ENCODE peak calls at places on chromosomes 7 and 10, in six cellular contexts. P is midbrain; H is astrocyte; Z is stimulated activated naive B cell treated with anti-CD40 and anti-IgM and Interleukin-4, amounts not matched to agents 10 μg/mL and 1 μg/mL and 100 μg/mL, for 72 hours; X is nephron progenitor cell; G is NCI-H1105. B is an unnamed sample.

GRCh38 chr10:72794260-72794659 is 99.3 kb upstream of the OIT3 start:
- DNase-seq in P (no peak), H (no peak), Z (no peak), X (no peak), G (no peak), B (no peak)

GRCh38 chr7:130491841-130492518 is at the start of gene MEST:
- DNase-seq in X (peak; percentile 58), P (no peak), Z (no peak), G (peak; percentile 58), H (peak; percentile 40), B (peak; percentile 27)

GRCh38 chr10:112332509-112333228 is 41.2 kb upstream of the ACSL5 start:
- DNase-seq in G (peak; percentile 16), Z (no peak), P (no peak), X (no peak), H (no peak), B (no peak)

GRCh38 chr7:64885520-64886240 is 17.4 kb upstream of the ZNF273 start:
- DNase-seq in H (no peak), G (no peak), P (no peak), Z (no peak), X (no peak), B (no peak)

GRCh38 chr10:91597397-91597881 is 35.4 kb downstream of the PPP1R3C start:
- DNase-seq in Z (no peak), P (peak; percentile 18), X (no peak), G (peak; percentile 61), H (no peak), B (no peak)

GRCh38 chr7:111400088-111400487 is 162.2 kb downstream of the IMMP2L start:
- DNase-seq in P (no peak), Z (no peak), H (no peak), G (no peak), X (no peak), B (no peak)

GRCh38 chr7:128941946-128942526 is 4.3 kb downstream of the IRF5 start:
- DNase-seq in G (no peak), Z (no peak), P (no peak), X (no peak), H (no peak), B (no peak)

GRCh38 chr7:3338161-3338560 is 37.1 kb downstream of the SDK1 start:
- DNase-seq in Z (no peak), P (no peak), X (no peak), G (peak; percentile 8), H (no peak), B (no peak)

GRCh38 chr10:22657566-22658190 is 56.7 kb downstream of the PIP4K2A start:
- DNase-seq in Z (no peak), G (no peak), P (no peak), X (no peak), H (peak; percentile 36), B (no peak)

GRCh38 chr10:21364196-21365114 is 161.0 kb downstream of the SKIDA1 start:
- DNase-seq in X (peak; percentile 25), Z (no peak), G (no peak), H (peak; percentile 77), P (no peak), B (no peak)

GRCh38 chr7:132933076-132933466 is 148.8 kb downstream of the CHCHD3 start:
- DNase-seq in P (no peak), X (no peak), H (peak; percentile 82), G (no peak), Z (no peak), B (no peak)

GRCh38 chr7:104444019-104444418 is 115.6 kb downstream of the LHFPL3 start:
- DNase-seq in P (no peak), X (no peak), G (no peak), Z (no peak), H (no peak), B (no peak)

GRCh38 chr10:3478153-3478552 is 305.6 kb upstream of the PITRM1 start:
- DNase-seq in X (no peak), G (no peak), Z (no peak), H (no peak), P (no peak), B (no peak)

GRCh38 chr10:13708256-13708990 is 121.7 kb downstream of the PRPF18 start:
- DNase-seq in G (no peak), X (no peak), P (peak; percentile 7), Z (no peak), H (peak; percentile 52), B (no peak)

GRCh38 chr10:96317067-96317833 is 13.0 kb downstream of the DNTT start:
- DNase-seq in Z (no peak), H (no peak), P (no peak), X (no peak), G (no peak), B (no peak)

GRCh38 chr7:92833766-92834605 is 2.4 kb downstream of the CDK6 start:
- DNase-seq in H (peak; percentile 59), Z (peak; percentile 69), P (peak; percentile 66), X (peak; percentile 84), G (no peak), B (peak; percentile 90)

GRCh38 chr7:155533827-155534690 is 12.3 kb downstream of the CNPY1 start:
- DNase-seq in H (no peak), P (no peak), Z (no peak), G (no peak), X (peak; percentile 75), B (peak; percentile 52)

GRCh38 chr7:33716581-33717477 is 188.5 kb upstream of the BMPER start:
- DNase-seq in X (no peak), H (peak; percentile 55), G (peak; percentile 21), Z (no peak), P (peak; percentile 28), B (peak; percentile 31)

GRCh38 chr7:106610996-106611886 is 49.7 kb downstream of the CCDC71L start:
- DNase-seq in X (no peak), Z (no peak), G (peak; percentile 13), H (peak; percentile 57), P (no peak), B (no peak)

GRCh38 chr7:22173884-22174573 is 182.9 kb downstream of the RAPGEF5 start:
- DNase-seq in H (no peak), X (no peak), G (no peak), Z (peak; percentile 4), P (no peak), B (no peak)

GRCh38 chr7:39504963-39505362 is 61.2 kb upstream of the YAE1 start:
- DNase-seq in P (no peak), H (peak; percentile 54), Z (no peak), X (no peak), G (no peak), B (peak; percentile 86)

GRCh38 chr7:140506788-140507464 is 27.6 kb upstream of the MKRN1 start:
- DNase-seq in X (peak; percentile 27), G (peak; percentile 94), P (no peak), Z (no peak), H (peak; percentile 42), B (peak; percentile 45)

GRCh38 chr7:149293946-149294640 is 32.1 kb downstream of the ZNF783 start:
- DNase-seq in Z (no peak), X (no peak), P (no peak), H (no peak), G (no peak), B (no peak)

GRCh38 chr7:18212788-18213187 is 185.1 kb upstream of the PRPS1L1 start:
- DNase-seq in X (no peak), P (no peak), G (no peak), Z (no peak), H (peak; percentile 44), B (peak; percentile 12)

GRCh38 chr7:154913645-154914579 is 89.0 kb downstream of the PAXIP1 start:
- DNase-seq in Z (peak; percentile 79), H (peak; percentile 16), P (peak; percentile 88), X (peak; percentile 98), G (peak; percentile 39), B (peak; percentile 85)

GRCh38 chr10:30820282-30820991 is 190.9 kb upstream of the LYZL2 start:
- DNase-seq in Z (no peak), X (no peak), H (peak; percentile 96), P (no peak), G (no peak), B (no peak)

GRCh38 chr10:35898722-35899485 is 256.8 kb upstream of the FZD8 start:
- DNase-seq in H (no peak), Z (no peak), P (no peak), G (peak; percentile 7), X (no peak), B (no peak)

GRCh38 chr7:26646666-26647065 is 217.7 kb downstream of the SKAP2 start:
- DNase-seq in Z (no peak), G (no peak), H (peak; percentile 4), X (no peak), P (no peak), B (no peak)

GRCh38 chr7:15612205-15612604 is 50.4 kb upstream of the AGMO start:
- DNase-seq in P (no peak), Z (no peak), X (no peak), G (no peak), H (no peak), B (no peak)

GRCh38 chr10:62584216-62584615 is 210.0 kb downstream of the ZNF365 start:
- DNase-seq in H (peak; percentile 100), G (no peak), X (no peak), P (no peak), Z (peak; percentile 45), B (no peak)

GRCh38 chr7:130893441-130893894 is 159.5 kb upstream of the KLF14 start:
- DNase-seq in P (peak; percentile 45), H (peak; percentile 79), Z (no peak), X (no peak), G (no peak), B (no peak)

GRCh38 chr10:33335800-33336605 is 1.5 kb upstream of the NRP1 start:
- DNase-seq in P (no peak), G (no peak), H (peak; percentile 44), X (peak; percentile 64), Z (no peak), B (peak; percentile 8)

GRCh38 chr10:106271237-106271636 is 893.3 kb downstream of the SORCS1 start:
- DNase-seq in Z (no peak), H (no peak), P (no peak), X (no peak), G (no peak), B (no peak)

GRCh38 chr7:70881470-70881869 is 250.5 kb upstream of the GALNT17 start:
- DNase-seq in G (no peak), X (no peak), Z (no peak), H (no peak), P (no peak), B (no peak)

GRCh38 chr10:128870830-128871597 is 596.0 kb upstream of the MGMT start:
- DNase-seq in Z (no peak), H (no peak), P (no peak), X (no peak), G (no peak), B (no peak)

GRCh38 chr10:96089116-96089515 is 41.0 kb upstream of the ZNF518A start:
- DNase-seq in X (no peak), P (no peak), H (no peak), G (no peak), Z (no peak), B (no peak)

GRCh38 chr7:80661729-80662128 is 23.3 kb downstream of the CD36 start:
- DNase-seq in Z (no peak), G (no peak), X (no peak), P (no peak), H (no peak), B (no peak)

GRCh38 chr7:104156842-104157277 is 51.0 kb downstream of the ORC5 start:
- DNase-seq in Z (no peak), G (peak; percentile 8), H (peak; percentile 24), X (no peak), P (peak; percentile 47), B (peak; percentile 40)

B was measured in RPMI8226.